ENCODE peak calls at places on chromosome 1, in six cellular contexts. One of them, this sample, is unnamed.

GRCh38 chr1:244102471-244102870 is 51.4 kb downstream of the ZBTB18 start:
- DNase-seq in astrocyte of the spinal cord: no peak
- DNase-seq in coronary artery: no peak
- DNase-seq in HCT116: no peak
- DNase-seq in fibroblast of the aortic adventitia: no peak
- DNase-seq in NB4: no peak
- DNase-seq in this sample: no peak

GRCh38 chr1:27403065-27403726 is 10.8 kb downstream of the GPR3 start:
- DNase-seq in astrocyte of the spinal cord: peak
- DNase-seq in coronary artery: no peak
- DNase-seq in HCT116: no peak
- DNase-seq in fibroblast of the aortic adventitia: peak
- DNase-seq in NB4: peak
- DNase-seq in this sample: no peak

GRCh38 chr1:219812491-219813221 is 115.7 kb downstream of the SLC30A10 start:
- DNase-seq in astrocyte of the spinal cord: peak
- DNase-seq in coronary artery: no peak
- DNase-seq in HCT116: peak
- DNase-seq in fibroblast of the aortic adventitia: peak
- DNase-seq in NB4: peak
- DNase-seq in this sample: peak

GRCh38 chr1:55428944-55429931 is 214.1 kb upstream of the USP24 start:
- DNase-seq in astrocyte of the spinal cord: peak
- DNase-seq in coronary artery: peak
- DNase-seq in HCT116: peak
- DNase-seq in fibroblast of the aortic adventitia: peak
- DNase-seq in NB4: no peak
- DNase-seq in this sample: peak

GRCh38 chr1:114319480-114319879 is 165.8 kb upstream of the SYT6 start:
- DNase-seq in astrocyte of the spinal cord: peak
- DNase-seq in coronary artery: no peak
- DNase-seq in HCT116: no peak
- DNase-seq in fibroblast of the aortic adventitia: peak
- DNase-seq in NB4: no peak
- DNase-seq in this sample: no peak

GRCh38 chr1:42930178-42931107 is 28.2 kb downstream of the SLC2A1 start:
- DNase-seq in astrocyte of the spinal cord: no peak
- DNase-seq in coronary artery: no peak
- DNase-seq in HCT116: no peak
- DNase-seq in fibroblast of the aortic adventitia: no peak
- DNase-seq in NB4: no peak
- DNase-seq in this sample: no peak

GRCh38 chr1:46550751-46551231 is 656 bp downstream of the KNCN start:
- DNase-seq in astrocyte of the spinal cord: no peak
- DNase-seq in coronary artery: no peak
- DNase-seq in HCT116: no peak
- DNase-seq in fibroblast of the aortic adventitia: no peak
- DNase-seq in NB4: no peak
- DNase-seq in this sample: no peak

GRCh38 chr1:67685558-67686271 is 714 bp downstream of the GADD45A start:
- DNase-seq in astrocyte of the spinal cord: peak
- DNase-seq in coronary artery: peak
- DNase-seq in HCT116: no peak
- DNase-seq in fibroblast of the aortic adventitia: peak
- DNase-seq in NB4: peak
- DNase-seq in this sample: no peak

GRCh38 chr1:113734357-113735055 is 24.8 kb downstream of the PHTF1 start:
- DNase-seq in astrocyte of the spinal cord: no peak
- DNase-seq in coronary artery: no peak
- DNase-seq in HCT116: no peak
- DNase-seq in fibroblast of the aortic adventitia: no peak
- DNase-seq in NB4: no peak
- DNase-seq in this sample: no peak

GRCh38 chr1:51622455-51622913 is 5.6 kb downstream of the OSBPL9 start:
- DNase-seq in astrocyte of the spinal cord: peak
- DNase-seq in coronary artery: peak
- DNase-seq in HCT116: peak
- DNase-seq in fibroblast of the aortic adventitia: peak
- DNase-seq in NB4: peak
- DNase-seq in this sample: peak

GRCh38 chr1:208467401-208467800 is 223.2 kb upstream of the PLXNA2 start:
- DNase-seq in astrocyte of the spinal cord: no peak
- DNase-seq in coronary artery: no peak
- DNase-seq in HCT116: no peak
- DNase-seq in fibroblast of the aortic adventitia: no peak
- DNase-seq in NB4: no peak
- DNase-seq in this sample: no peak

GRCh38 chr1:168392958-168393357 is 112.3 kb downstream of the TBX19 start:
- DNase-seq in astrocyte of the spinal cord: no peak
- DNase-seq in coronary artery: no peak
- DNase-seq in HCT116: no peak
- DNase-seq in fibroblast of the aortic adventitia: peak
- DNase-seq in NB4: no peak
- DNase-seq in this sample: no peak

GRCh38 chr1:53275566-53275965 is 37.2 kb upstream of the MAGOH start:
- DNase-seq in astrocyte of the spinal cord: no peak
- DNase-seq in coronary artery: no peak
- DNase-seq in HCT116: no peak
- DNase-seq in fibroblast of the aortic adventitia: no peak
- DNase-seq in NB4: no peak
- DNase-seq in this sample: no peak

GRCh38 chr1:207890136-207890738 is 20.7 kb downstream of the CD34 start:
- DNase-seq in astrocyte of the spinal cord: peak
- DNase-seq in coronary artery: peak
- DNase-seq in HCT116: no peak
- DNase-seq in fibroblast of the aortic adventitia: peak
- DNase-seq in NB4: peak
- DNase-seq in this sample: no peak

GRCh38 chr1:180778782-180779398 is 133.8 kb upstream of the KIAA1614 start:
- DNase-seq in astrocyte of the spinal cord: no peak
- DNase-seq in coronary artery: no peak
- DNase-seq in HCT116: peak
- DNase-seq in fibroblast of the aortic adventitia: no peak
- DNase-seq in NB4: no peak
- DNase-seq in this sample: no peak

GRCh38 chr1:228031276-228031995 is 24.6 kb downstream of the WNT3A start:
- DNase-seq in astrocyte of the spinal cord: no peak
- DNase-seq in coronary artery: no peak
- DNase-seq in HCT116: no peak
- DNase-seq in fibroblast of the aortic adventitia: no peak
- DNase-seq in NB4: no peak
- DNase-seq in this sample: no peak

GRCh38 chr1:106608836-106609235 is 447.6 kb upstream of the PRMT6 start:
- DNase-seq in astrocyte of the spinal cord: peak
- DNase-seq in coronary artery: no peak
- DNase-seq in HCT116: no peak
- DNase-seq in fibroblast of the aortic adventitia: no peak
- DNase-seq in NB4: no peak
- DNase-seq in this sample: no peak

GRCh38 chr1:119275145-119275929 is 93.2 kb upstream of the HAO2 start:
- DNase-seq in astrocyte of the spinal cord: peak
- DNase-seq in coronary artery: no peak
- DNase-seq in HCT116: peak
- DNase-seq in fibroblast of the aortic adventitia: peak
- DNase-seq in NB4: peak
- DNase-seq in this sample: peak

GRCh38 chr1:234388094-234388493 is 14.8 kb downstream of the COA6 start:
- DNase-seq in astrocyte of the spinal cord: no peak
- DNase-seq in coronary artery: no peak
- DNase-seq in HCT116: no peak
- DNase-seq in fibroblast of the aortic adventitia: no peak
- DNase-seq in NB4: no peak
- DNase-seq in this sample: no peak

GRCh38 chr1:103997631-103998030 is 247.9 kb downstream of the AMY1C start:
- DNase-seq in astrocyte of the spinal cord: no peak
- DNase-seq in coronary artery: no peak
- DNase-seq in HCT116: no peak
- DNase-seq in fibroblast of the aortic adventitia: no peak
- DNase-seq in NB4: no peak
- DNase-seq in this sample: no peak

GRCh38 chr1:110540891-110541685 is 22.1 kb upstream of the KCNA10 start:
- DNase-seq in astrocyte of the spinal cord: no peak
- DNase-seq in coronary artery: no peak
- DNase-seq in HCT116: no peak
- DNase-seq in fibroblast of the aortic adventitia: no peak
- DNase-seq in NB4: no peak
- DNase-seq in this sample: no peak

GRCh38 chr1:246450485-246451251 is 56.4 kb downstream of the SMYD3 start:
- DNase-seq in astrocyte of the spinal cord: peak
- DNase-seq in coronary artery: no peak
- DNase-seq in HCT116: peak
- DNase-seq in fibroblast of the aortic adventitia: peak
- DNase-seq in NB4: peak
- DNase-seq in this sample: peak

GRCh38 chr1:45326627-45327591 is at the start of gene HPDL:
- DNase-seq in astrocyte of the spinal cord: peak
- DNase-seq in coronary artery: no peak
- DNase-seq in HCT116: no peak
- DNase-seq in fibroblast of the aortic adventitia: peak
- DNase-seq in NB4: peak
- DNase-seq in this sample: no peak

GRCh38 chr1:45328680-45329079 is 2.0 kb downstream of the HPDL start:
- DNase-seq in astrocyte of the spinal cord: no peak
- DNase-seq in coronary artery: no peak
- DNase-seq in HCT116: no peak
- DNase-seq in fibroblast of the aortic adventitia: no peak
- DNase-seq in NB4: no peak
- DNase-seq in this sample: no peak

GRCh38 chr1:45322486-45323040 is 4.1 kb upstream of the HPDL start:
- DNase-seq in astrocyte of the spinal cord: no peak
- DNase-seq in coronary artery: no peak
- DNase-seq in HCT116: no peak
- DNase-seq in fibroblast of the aortic adventitia: no peak
- DNase-seq in NB4: no peak
- DNase-seq in this sample: no peak

GRCh38 chr1:45327644-45328515 is 1.2 kb downstream of the HPDL start:
- DNase-seq in astrocyte of the spinal cord: no peak
- DNase-seq in coronary artery: no peak
- DNase-seq in HCT116: no peak
- DNase-seq in fibroblast of the aortic adventitia: no peak
- DNase-seq in NB4: peak
- DNase-seq in this sample: no peak

DNA sequence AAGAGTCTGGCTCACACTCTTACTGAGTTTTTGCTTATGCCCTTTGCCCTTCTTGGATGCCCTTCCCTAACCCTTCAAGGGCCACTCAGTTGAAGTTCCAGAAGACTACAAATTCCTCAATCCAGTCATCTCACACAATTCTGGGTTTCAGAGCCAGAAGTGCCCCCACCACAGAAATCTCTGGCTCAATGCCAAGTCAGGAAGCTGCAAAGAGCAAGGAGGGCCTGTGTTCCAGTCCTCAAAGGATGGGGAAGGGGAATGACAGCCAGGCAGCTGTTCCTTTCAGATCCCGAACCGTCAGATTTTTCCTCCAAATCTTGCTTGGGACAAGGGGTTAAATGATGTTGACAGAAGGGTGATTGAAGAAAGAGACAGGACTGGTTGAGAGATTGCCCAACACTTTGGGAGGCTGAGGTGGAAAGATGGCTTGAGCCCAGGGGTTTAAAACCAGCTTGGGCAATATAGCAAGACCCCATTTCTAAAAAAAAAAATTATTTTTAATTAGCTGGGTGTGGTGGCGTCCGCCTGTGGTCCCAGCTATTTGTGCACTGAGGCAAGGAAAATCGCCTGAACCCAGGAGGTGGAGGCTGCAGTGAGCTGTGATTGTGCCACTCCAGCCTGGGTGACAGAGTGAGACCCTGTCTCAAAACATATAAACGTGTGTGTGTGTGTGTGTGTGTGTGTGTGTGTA is 734 bp upstream of the HPDL start:
- DNase-seq in astrocyte of the spinal cord: no peak
- DNase-seq in coronary artery: no peak
- DNase-seq in HCT116: no peak
- DNase-seq in fibroblast of the aortic adventitia: no peak
- DNase-seq in NB4: no peak
- DNase-seq in this sample: no peak
- H3K4me3 ChIP-seq in astrocyte of the spinal cord: peak
- H3K4me3 ChIP-seq in coronary artery: peak
- H3K4me3 ChIP-seq in HCT116: no peak
- H3K4me3 ChIP-seq in fibroblast of the aortic adventitia: no peak
- H3K4me3 ChIP-seq in NB4: peak
- H3K4me3 ChIP-seq in this sample: peak

GRCh38 chr1:39960461-39960958 is 5.6 kb downstream of the MFSD2A start:
- DNase-seq in astrocyte of the spinal cord: no peak
- DNase-seq in coronary artery: no peak
- DNase-seq in HCT116: no peak
- DNase-seq in fibroblast of the aortic adventitia: no peak
- DNase-seq in NB4: peak
- DNase-seq in this sample: no peak
- H3K4me3 ChIP-seq in astrocyte of the spinal cord: no peak
- H3K4me3 ChIP-seq in coronary artery: no peak
- H3K4me3 ChIP-seq in HCT116: no peak
- H3K4me3 ChIP-seq in fibroblast of the aortic adventitia: no peak
- H3K4me3 ChIP-seq in NB4: no peak
- H3K4me3 ChIP-seq in this sample: no peak

DNA sequence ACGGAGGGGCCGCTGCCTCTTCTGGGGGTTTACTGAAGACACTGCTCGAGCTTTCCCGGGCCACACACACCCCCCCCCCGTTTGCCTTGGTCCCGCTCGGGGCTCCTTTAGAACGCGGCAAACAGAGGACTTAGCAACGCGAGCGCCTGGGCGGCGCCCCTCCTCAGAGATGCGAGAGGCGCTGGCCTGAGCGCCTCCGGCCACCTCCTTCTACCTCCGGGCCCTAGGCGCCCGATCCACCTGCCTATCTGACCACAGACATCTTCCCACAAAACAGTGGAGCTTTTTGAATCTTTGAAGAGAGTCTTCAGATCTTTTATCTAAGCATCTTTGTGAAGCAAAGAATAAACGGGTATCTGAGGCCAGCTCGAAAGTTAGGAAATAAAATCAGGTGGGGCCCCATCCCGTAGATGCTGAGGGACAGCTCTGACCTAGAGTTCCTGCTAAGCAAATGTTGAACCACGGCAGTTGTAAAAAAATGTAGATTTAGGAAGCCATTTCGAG is 436 bp upstream of the TTLL7 start:
- DNase-seq in astrocyte of the spinal cord: peak
- DNase-seq in coronary artery: peak
- DNase-seq in HCT116: peak
- DNase-seq in fibroblast of the aortic adventitia: peak
- DNase-seq in NB4: peak
- DNase-seq in this sample: peak
- H3K4me3 ChIP-seq in astrocyte of the spinal cord: peak
- H3K4me3 ChIP-seq in coronary artery: peak
- H3K4me3 ChIP-seq in HCT116: peak
- H3K4me3 ChIP-seq in fibroblast of the aortic adventitia: peak
- H3K4me3 ChIP-seq in NB4: peak
- H3K4me3 ChIP-seq in this sample: peak

DNA sequence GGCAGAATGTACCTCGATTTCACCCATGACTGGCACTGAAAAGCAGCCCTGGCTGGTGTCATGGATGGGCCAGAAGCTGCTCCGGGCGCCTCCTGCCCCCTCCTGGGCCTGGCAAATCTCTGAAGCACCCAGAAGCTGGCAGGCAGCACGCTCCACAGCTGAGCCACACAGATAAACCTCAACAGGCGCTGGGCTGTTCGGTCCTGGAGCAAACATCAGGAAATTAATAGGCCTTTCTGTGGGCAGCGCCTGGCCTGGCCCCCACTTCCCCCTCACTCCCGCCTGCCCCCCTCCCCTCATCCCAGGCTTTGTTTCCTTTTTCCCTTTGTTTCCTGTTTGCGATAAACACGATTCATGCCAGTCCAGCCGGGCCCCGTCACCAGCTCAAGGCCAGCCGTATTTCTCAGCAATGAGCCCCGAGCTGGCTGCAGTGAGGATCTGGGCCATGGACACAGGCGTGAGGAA is 20.1 kb upstream of the DISP3 start:
- DNase-seq in astrocyte of the spinal cord: no peak
- DNase-seq in coronary artery: no peak
- DNase-seq in HCT116: no peak
- DNase-seq in fibroblast of the aortic adventitia: no peak
- DNase-seq in NB4: no peak
- DNase-seq in this sample: no peak
- H3K4me3 ChIP-seq in astrocyte of the spinal cord: no peak
- H3K4me3 ChIP-seq in coronary artery: no peak
- H3K4me3 ChIP-seq in HCT116: no peak
- H3K4me3 ChIP-seq in fibroblast of the aortic adventitia: no peak
- H3K4me3 ChIP-seq in NB4: no peak
- H3K4me3 ChIP-seq in this sample: no peak

This sample was measured in Panc1.